ENCODE peak calls at places on chromosomes 2 and 18, in six cellular contexts. One of them, this sample, is unnamed.

GRCh38 chr18:54828986-54829385 is 709 bp downstream of the RAB27B start:
- DNase-seq in CD4-positive, CD25-positive, alpha-beta regulatory T cell: no peak
- DNase-seq in naive thymus-derived CD4-positive, alpha-beta T cell: peak; percentile 7
- DNase-seq in GM23338: no peak
- DNase-seq in retinal pigment epithelial cell: no peak
- DNase-seq in fibroblast of lung: no peak
- DNase-seq in this sample: no peak

GRCh38 chr2:231604101-231604684 is 11.5 kb downstream of the TEX44 start:
- DNase-seq in CD4-positive, CD25-positive, alpha-beta regulatory T cell: no peak
- DNase-seq in GM23338: peak; percentile 67
- DNase-seq in fibroblast of lung: no peak
- DNase-seq in retinal pigment epithelial cell: peak; percentile 71
- DNase-seq in naive thymus-derived CD4-positive, alpha-beta T cell: no peak
- DNase-seq in this sample: peak; percentile 21

GRCh38 chr2:26401739-26402541 is at the start of gene DRC1:
- DNase-seq in CD4-positive, CD25-positive, alpha-beta regulatory T cell: peak; percentile 36
- DNase-seq in retinal pigment epithelial cell: peak; percentile 18
- DNase-seq in GM23338: peak; percentile 96
- DNase-seq in fibroblast of lung: peak; percentile 67
- DNase-seq in naive thymus-derived CD4-positive, alpha-beta T cell: no peak
- DNase-seq in this sample: peak; percentile 23

GRCh38 chr2:96962567-96963203 is 23.7 kb downstream of the FAM178B start:
- DNase-seq in naive thymus-derived CD4-positive, alpha-beta T cell: peak; percentile 99
- DNase-seq in fibroblast of lung: no peak
- DNase-seq in retinal pigment epithelial cell: no peak
- DNase-seq in GM23338: no peak
- DNase-seq in CD4-positive, CD25-positive, alpha-beta regulatory T cell: peak; percentile 92
- DNase-seq in this sample: no peak

GRCh38 chr2:39156107-39156506 is 35.3 kb upstream of the SOS1 start:
- DNase-seq in fibroblast of lung: peak; percentile 90
- DNase-seq in retinal pigment epithelial cell: no peak
- DNase-seq in CD4-positive, CD25-positive, alpha-beta regulatory T cell: no peak
- DNase-seq in naive thymus-derived CD4-positive, alpha-beta T cell: no peak
- DNase-seq in GM23338: no peak
- DNase-seq in this sample: peak; percentile 7

GRCh38 chr2:212733273-212733672 is 194.7 kb upstream of the ERBB4 start:
- DNase-seq in fibroblast of lung: no peak
- DNase-seq in GM23338: no peak
- DNase-seq in CD4-positive, CD25-positive, alpha-beta regulatory T cell: no peak
- DNase-seq in retinal pigment epithelial cell: no peak
- DNase-seq in naive thymus-derived CD4-positive, alpha-beta T cell: no peak
- DNase-seq in this sample: no peak

GRCh38 chr2:26682155-26682554 is 10.4 kb upstream of the KCNK3 start:
- DNase-seq in GM23338: no peak
- DNase-seq in CD4-positive, CD25-positive, alpha-beta regulatory T cell: no peak
- DNase-seq in retinal pigment epithelial cell: no peak
- DNase-seq in fibroblast of lung: no peak
- DNase-seq in naive thymus-derived CD4-positive, alpha-beta T cell: no peak
- DNase-seq in this sample: no peak

GRCh38 chr2:79097843-79098242 is 10.1 kb upstream of the REG1B start:
- DNase-seq in CD4-positive, CD25-positive, alpha-beta regulatory T cell: no peak
- DNase-seq in retinal pigment epithelial cell: no peak
- DNase-seq in fibroblast of lung: no peak
- DNase-seq in naive thymus-derived CD4-positive, alpha-beta T cell: no peak
- DNase-seq in GM23338: peak; percentile 5
- DNase-seq in this sample: no peak

GRCh38 chr18:34511435-34511834 is 198.7 kb upstream of the DTNA start:
- DNase-seq in GM23338: no peak
- DNase-seq in CD4-positive, CD25-positive, alpha-beta regulatory T cell: no peak
- DNase-seq in naive thymus-derived CD4-positive, alpha-beta T cell: no peak
- DNase-seq in retinal pigment epithelial cell: no peak
- DNase-seq in fibroblast of lung: no peak
- DNase-seq in this sample: no peak

GRCh38 chr18:7890078-7890477 is 323.0 kb downstream of the PTPRM start:
- DNase-seq in fibroblast of lung: peak; percentile 9
- DNase-seq in retinal pigment epithelial cell: no peak
- DNase-seq in naive thymus-derived CD4-positive, alpha-beta T cell: no peak
- DNase-seq in GM23338: no peak
- DNase-seq in CD4-positive, CD25-positive, alpha-beta regulatory T cell: no peak
- DNase-seq in this sample: no peak

GRCh38 chr18:35241523-35241804 is 630 bp downstream of the ZNF397 start:
- DNase-seq in retinal pigment epithelial cell: no peak
- DNase-seq in fibroblast of lung: no peak
- DNase-seq in naive thymus-derived CD4-positive, alpha-beta T cell: peak; percentile 20
- DNase-seq in CD4-positive, CD25-positive, alpha-beta regulatory T cell: peak; percentile 46
- DNase-seq in GM23338: no peak
- DNase-seq in this sample: no peak

GRCh38 chr2:28356095-28356911 is 36.4 kb upstream of the FOSL2 start:
- DNase-seq in fibroblast of lung: peak; percentile 89
- DNase-seq in CD4-positive, CD25-positive, alpha-beta regulatory T cell: no peak
- DNase-seq in naive thymus-derived CD4-positive, alpha-beta T cell: peak; percentile 12
- DNase-seq in GM23338: no peak
- DNase-seq in retinal pigment epithelial cell: peak; percentile 85
- DNase-seq in this sample: peak; percentile 71

GRCh38 chr2:182682210-182682609 is 33.8 kb upstream of the DNAJC10 start:
- DNase-seq in fibroblast of lung: no peak
- DNase-seq in GM23338: no peak
- DNase-seq in naive thymus-derived CD4-positive, alpha-beta T cell: no peak
- DNase-seq in retinal pigment epithelial cell: no peak
- DNase-seq in CD4-positive, CD25-positive, alpha-beta regulatory T cell: no peak
- DNase-seq in this sample: no peak

GRCh38 chr2:54680397-54681032 is 42.9 kb upstream of the EML6 start:
- DNase-seq in fibroblast of lung: no peak
- DNase-seq in CD4-positive, CD25-positive, alpha-beta regulatory T cell: peak; percentile 33
- DNase-seq in GM23338: no peak
- DNase-seq in naive thymus-derived CD4-positive, alpha-beta T cell: no peak
- DNase-seq in retinal pigment epithelial cell: no peak
- DNase-seq in this sample: no peak

GRCh38 chr2:30926606-30927005 is 119.4 kb upstream of the CAPN13 start:
- DNase-seq in GM23338: no peak
- DNase-seq in retinal pigment epithelial cell: no peak
- DNase-seq in fibroblast of lung: no peak
- DNase-seq in naive thymus-derived CD4-positive, alpha-beta T cell: no peak
- DNase-seq in CD4-positive, CD25-positive, alpha-beta regulatory T cell: no peak
- DNase-seq in this sample: no peak

GRCh38 chr18:74724186-74724585 is 126.5 kb downstream of the ZNF407 start:
- DNase-seq in fibroblast of lung: peak; percentile 50
- DNase-seq in retinal pigment epithelial cell: no peak
- DNase-seq in CD4-positive, CD25-positive, alpha-beta regulatory T cell: no peak
- DNase-seq in naive thymus-derived CD4-positive, alpha-beta T cell: no peak
- DNase-seq in GM23338: no peak
- DNase-seq in this sample: peak; percentile 20

GRCh38 chr2:239156516-239157265 is 244.1 kb downstream of the HDAC4 start:
- DNase-seq in fibroblast of lung: no peak
- DNase-seq in CD4-positive, CD25-positive, alpha-beta regulatory T cell: no peak
- DNase-seq in retinal pigment epithelial cell: no peak
- DNase-seq in GM23338: no peak
- DNase-seq in naive thymus-derived CD4-positive, alpha-beta T cell: no peak
- DNase-seq in this sample: no peak

GRCh38 chr2:8300216-8300615 is 381.6 kb upstream of the ID2 start:
- DNase-seq in retinal pigment epithelial cell: no peak
- DNase-seq in naive thymus-derived CD4-positive, alpha-beta T cell: no peak
- DNase-seq in CD4-positive, CD25-positive, alpha-beta regulatory T cell: no peak
- DNase-seq in GM23338: no peak
- DNase-seq in fibroblast of lung: no peak
- DNase-seq in this sample: no peak

GRCh38 chr2:102718387-102719316 is 43.2 kb upstream of the TMEM182 start:
- DNase-seq in GM23338: no peak
- DNase-seq in retinal pigment epithelial cell: no peak
- DNase-seq in fibroblast of lung: no peak
- DNase-seq in CD4-positive, CD25-positive, alpha-beta regulatory T cell: no peak
- DNase-seq in naive thymus-derived CD4-positive, alpha-beta T cell: no peak
- DNase-seq in this sample: no peak

GRCh38 chr2:176967911-176968451 is 244.6 kb upstream of the HNRNPA3 start:
- DNase-seq in fibroblast of lung: no peak
- DNase-seq in CD4-positive, CD25-positive, alpha-beta regulatory T cell: no peak
- DNase-seq in retinal pigment epithelial cell: no peak
- DNase-seq in GM23338: no peak
- DNase-seq in naive thymus-derived CD4-positive, alpha-beta T cell: no peak
- DNase-seq in this sample: no peak

GRCh38 chr18:58776084-58776483 is 88.6 kb upstream of the ZNF532 start:
- DNase-seq in retinal pigment epithelial cell: no peak
- DNase-seq in naive thymus-derived CD4-positive, alpha-beta T cell: no peak
- DNase-seq in GM23338: no peak
- DNase-seq in fibroblast of lung: no peak
- DNase-seq in CD4-positive, CD25-positive, alpha-beta regulatory T cell: no peak
- DNase-seq in this sample: no peak

GRCh38 chr18:42850174-42850766 is 265.2 kb downstream of the RIT2 start:
- DNase-seq in retinal pigment epithelial cell: no peak
- DNase-seq in fibroblast of lung: no peak
- DNase-seq in CD4-positive, CD25-positive, alpha-beta regulatory T cell: no peak
- DNase-seq in naive thymus-derived CD4-positive, alpha-beta T cell: no peak
- DNase-seq in GM23338: no peak
- DNase-seq in this sample: no peak

GRCh38 chr2:31962757-31963361 is 47.9 kb downstream of the MEMO1 start:
- DNase-seq in retinal pigment epithelial cell: no peak
- DNase-seq in fibroblast of lung: no peak
- DNase-seq in CD4-positive, CD25-positive, alpha-beta regulatory T cell: peak; percentile 70
- DNase-seq in GM23338: no peak
- DNase-seq in naive thymus-derived CD4-positive, alpha-beta T cell: no peak
- DNase-seq in this sample: no peak

GRCh38 chr2:164784376-164784775 is 57.2 kb downstream of the COBLL1 start:
- DNase-seq in naive thymus-derived CD4-positive, alpha-beta T cell: no peak
- DNase-seq in fibroblast of lung: no peak
- DNase-seq in CD4-positive, CD25-positive, alpha-beta regulatory T cell: no peak
- DNase-seq in retinal pigment epithelial cell: no peak
- DNase-seq in GM23338: peak; percentile 14
- DNase-seq in this sample: no peak

GRCh38 chr2:98827625-98828368 is 96.9 kb upstream of the MGAT4A start:
- DNase-seq in fibroblast of lung: no peak
- DNase-seq in retinal pigment epithelial cell: no peak
- DNase-seq in naive thymus-derived CD4-positive, alpha-beta T cell: no peak
- DNase-seq in GM23338: no peak
- DNase-seq in CD4-positive, CD25-positive, alpha-beta regulatory T cell: no peak
- DNase-seq in this sample: no peak

GRCh38 chr2:96961551-96961950 is 24.8 kb downstream of the FAM178B start:
- DNase-seq in GM23338: no peak
- DNase-seq in CD4-positive, CD25-positive, alpha-beta regulatory T cell: no peak
- DNase-seq in retinal pigment epithelial cell: no peak
- DNase-seq in fibroblast of lung: no peak
- DNase-seq in naive thymus-derived CD4-positive, alpha-beta T cell: no peak
- DNase-seq in this sample: no peak

GRCh38 chr2:223674998-223675609 is 72.9 kb upstream of the SCG2 start:
- DNase-seq in fibroblast of lung: peak; percentile 65
- DNase-seq in retinal pigment epithelial cell: peak; percentile 38
- DNase-seq in naive thymus-derived CD4-positive, alpha-beta T cell: no peak
- DNase-seq in GM23338: no peak
- DNase-seq in CD4-positive, CD25-positive, alpha-beta regulatory T cell: no peak
- DNase-seq in this sample: no peak

GRCh38 chr2:9950521-9951271 is 797 bp upstream of the GRHL1 start:
- DNase-seq in naive thymus-derived CD4-positive, alpha-beta T cell: peak; percentile 43
- DNase-seq in retinal pigment epithelial cell: no peak
- DNase-seq in GM23338: peak; percentile 60
- DNase-seq in CD4-positive, CD25-positive, alpha-beta regulatory T cell: peak; percentile 40
- DNase-seq in fibroblast of lung: no peak
- DNase-seq in this sample: no peak

GRCh38 chr2:88074854-88075292 is 7.2 kb downstream of the SMYD1 start:
- DNase-seq in retinal pigment epithelial cell: peak; percentile 92
- DNase-seq in naive thymus-derived CD4-positive, alpha-beta T cell: no peak
- DNase-seq in CD4-positive, CD25-positive, alpha-beta regulatory T cell: no peak
- DNase-seq in GM23338: no peak
- DNase-seq in fibroblast of lung: peak; percentile 82
- DNase-seq in this sample: peak; percentile 62

DNA sequence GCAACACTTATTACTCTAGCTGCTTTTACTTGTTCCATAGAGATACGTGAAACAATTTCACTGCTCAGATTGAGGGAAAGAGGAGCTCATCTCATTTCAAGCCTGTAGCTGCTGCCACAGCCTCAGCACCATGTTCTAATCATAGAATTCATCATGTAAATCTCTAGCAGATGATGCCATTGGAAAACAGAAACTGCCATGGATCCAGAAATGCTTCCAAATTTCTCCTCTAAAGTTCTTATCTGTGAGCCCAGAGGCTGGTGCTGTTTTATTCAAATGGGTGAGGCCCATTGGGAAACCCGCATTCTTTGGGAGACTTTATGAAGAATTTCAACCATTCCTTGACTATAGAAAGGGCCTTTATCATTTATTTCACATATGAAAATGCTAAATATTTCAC is 1.9 kb downstream of the CDC42EP3 start:
- DNase-seq in CD4-positive, CD25-positive, alpha-beta regulatory T cell: no peak
- DNase-seq in fibroblast of lung: no peak
- DNase-seq in GM23338: no peak
- DNase-seq in naive thymus-derived CD4-positive, alpha-beta T cell: no peak
- DNase-seq in retinal pigment epithelial cell: no peak
- DNase-seq in this sample: no peak
- H3K4me3 ChIP-seq in CD4-positive, CD25-positive, alpha-beta regulatory T cell: peak overlapping the region; percentile 85
- H3K4me3 ChIP-seq in fibroblast of lung: peak overlapping the region; percentile 84
- H3K4me3 ChIP-seq in GM23338: peak overlapping the region; percentile 95
- H3K4me3 ChIP-seq in naive thymus-derived CD4-positive, alpha-beta T cell: peak overlapping the region; percentile 92
- H3K4me3 ChIP-seq in retinal pigment epithelial cell: peak overlapping the region; percentile 88
- H3K4me3 ChIP-seq in this sample: peak overlapping the region; percentile 91

GRCh38 chr2:5696351-5696740 is 4.2 kb downstream of the SOX11 start:
- DNase-seq in GM23338: peak; percentile 46
- DNase-seq in CD4-positive, CD25-positive, alpha-beta regulatory T cell: no peak
- DNase-seq in retinal pigment epithelial cell: no peak
- DNase-seq in fibroblast of lung: peak; percentile 36
- DNase-seq in naive thymus-derived CD4-positive, alpha-beta T cell: no peak
- DNase-seq in this sample: no peak
- H3K4me3 ChIP-seq in GM23338: peak overlapping the region; percentile 97
- H3K4me3 ChIP-seq in CD4-positive, CD25-positive, alpha-beta regulatory T cell: no peak overlapping the region
- H3K4me3 ChIP-seq in retinal pigment epithelial cell: peak overlapping the region; percentile 86
- H3K4me3 ChIP-seq in fibroblast of lung: peak overlapping the region; percentile 51
- H3K4me3 ChIP-seq in naive thymus-derived CD4-positive, alpha-beta T cell: no peak overlapping the region
- H3K4me3 ChIP-seq in this sample: peak overlapping the region; percentile 59

GRCh38 chr2:159921752-159922404 is 123.9 kb upstream of the CD302 start:
- DNase-seq in retinal pigment epithelial cell: peak; percentile 32
- DNase-seq in GM23338: peak; percentile 96
- DNase-seq in fibroblast of lung: peak; percentile 52
- DNase-seq in CD4-positive, CD25-positive, alpha-beta regulatory T cell: peak; percentile 81
- DNase-seq in naive thymus-derived CD4-positive, alpha-beta T cell: peak; percentile 56
- DNase-seq in this sample: no peak
- H3K4me3 ChIP-seq in retinal pigment epithelial cell: no peak overlapping the region
- H3K4me3 ChIP-seq in GM23338: peak overlapping the region; percentile 43
- H3K4me3 ChIP-seq in fibroblast of lung: no peak overlapping the region
- H3K4me3 ChIP-seq in CD4-positive, CD25-positive, alpha-beta regulatory T cell: no peak overlapping the region
- H3K4me3 ChIP-seq in naive thymus-derived CD4-positive, alpha-beta T cell: no peak overlapping the region
- H3K4me3 ChIP-seq in this sample: no peak overlapping the region

GRCh38 chr2:133988316-133988891 is 265.5 kb upstream of the MGAT5 start:
- DNase-seq in GM23338: no peak
- DNase-seq in CD4-positive, CD25-positive, alpha-beta regulatory T cell: no peak
- DNase-seq in fibroblast of lung: no peak
- DNase-seq in naive thymus-derived CD4-positive, alpha-beta T cell: no peak
- DNase-seq in retinal pigment epithelial cell: no peak
- DNase-seq in this sample: no peak

GRCh38 chr2:133986881-133987793 is 266.7 kb upstream of the MGAT5 start:
- DNase-seq in retinal pigment epithelial cell: no peak
- DNase-seq in GM23338: no peak
- DNase-seq in fibroblast of lung: no peak
- DNase-seq in naive thymus-derived CD4-positive, alpha-beta T cell: no peak
- DNase-seq in CD4-positive, CD25-positive, alpha-beta regulatory T cell: no peak
- DNase-seq in this sample: no peak

GRCh38 chr2:133986076-133986837 is 267.6 kb upstream of the MGAT5 start:
- DNase-seq in retinal pigment epithelial cell: no peak
- DNase-seq in naive thymus-derived CD4-positive, alpha-beta T cell: no peak
- DNase-seq in GM23338: no peak
- DNase-seq in fibroblast of lung: peak; percentile 3
- DNase-seq in CD4-positive, CD25-positive, alpha-beta regulatory T cell: no peak
- DNase-seq in this sample: no peak

GRCh38 chr2:133982231-133982630 is 271.6 kb upstream of the MGAT5 start:
- DNase-seq in fibroblast of lung: no peak
- DNase-seq in retinal pigment epithelial cell: no peak
- DNase-seq in CD4-positive, CD25-positive, alpha-beta regulatory T cell: no peak
- DNase-seq in naive thymus-derived CD4-positive, alpha-beta T cell: no peak
- DNase-seq in GM23338: no peak
- DNase-seq in this sample: no peak

GRCh38 chr2:133985563-133985962 is 268.3 kb upstream of the MGAT5 start:
- DNase-seq in GM23338: no peak
- DNase-seq in naive thymus-derived CD4-positive, alpha-beta T cell: no peak
- DNase-seq in fibroblast of lung: no peak
- DNase-seq in retinal pigment epithelial cell: no peak
- DNase-seq in CD4-positive, CD25-positive, alpha-beta regulatory T cell: no peak
- DNase-seq in this sample: no peak
- H3K4me3 ChIP-seq in GM23338: no peak overlapping the region
- H3K4me3 ChIP-seq in naive thymus-derived CD4-positive, alpha-beta T cell: no peak overlapping the region
- H3K4me3 ChIP-seq in fibroblast of lung: no peak overlapping the region
- H3K4me3 ChIP-seq in retinal pigment epithelial cell: no peak overlapping the region
- H3K4me3 ChIP-seq in CD4-positive, CD25-positive, alpha-beta regulatory T cell: no peak overlapping the region
- H3K4me3 ChIP-seq in this sample: no peak overlapping the region

This sample was measured in BJ.